ENCODE peak calls at places on chromosomes 12 and 14, in five cellular contexts. T is GM23338, P is HCT116, V is A549, X is GM12878. L is an unnamed sample.

GRCh38 chr14:53840444-53840843 is 116.2 kb downstream of the BMP4 start:
- DNase-seq in X (no peak), V (peak), P (peak), T (no peak), L (no peak)

GRCh38 chr12:6241495-6241894 is 41.3 kb downstream of the CD9 start:
- DNase-seq in X (no peak), T (no peak), P (no peak), V (no peak), L (no peak)

GRCh38 chr12:70338531-70338930 is 27.6 kb upstream of the KCNMB4 start:
- DNase-seq in T (no peak), X (no peak), V (no peak), P (no peak), L (no peak)

GRCh38 chr12:12468575-12468974 is 94.1 kb downstream of the DUSP16 start:
- DNase-seq in T (no peak), P (no peak), V (no peak), X (no peak), L (no peak)

GRCh38 chr12:91138337-91138905 is 27.1 kb upstream of the LUM start:
- DNase-seq in V (no peak), X (no peak), P (no peak), T (peak), L (peak)

GRCh38 chr12:18825138-18825537 is 87.2 kb downstream of the CAPZA3 start:
- DNase-seq in V (no peak), P (no peak), T (no peak), X (no peak), L (no peak)

GRCh38 chr14:80621701-80622100 is 319.8 kb downstream of the CEP128 start:
- DNase-seq in P (peak), X (no peak), T (no peak), V (peak), L (no peak)

GRCh38 chr12:9906888-9907287 is 25.3 kb downstream of the CLEC2A start:
- DNase-seq in V (no peak), X (no peak), P (no peak), T (no peak), L (no peak)

GRCh38 chr12:29320295-29321090 is 60.5 kb downstream of the ERGIC2 start:
- DNase-seq in V (peak), T (no peak), X (no peak), P (no peak), L (no peak)

GRCh38 chr14:61098711-61099110 is 117.7 kb downstream of the SLC38A6 start:
- DNase-seq in V (no peak), X (no peak), P (no peak), T (no peak), L (no peak)

GRCh38 chr12:27822076-27822712 is 42.2 kb upstream of the MANSC4 start:
- DNase-seq in V (peak), P (peak), X (peak), T (no peak), L (no peak)

GRCh38 chr14:99133563-99134332 is 138.2 kb downstream of the BCL11B start:
- DNase-seq in T (peak), X (no peak), V (no peak), P (no peak), L (peak)

GRCh38 chr14:79093542-79093941 is 923.4 kb downstream of the NRXN3 start:
- DNase-seq in T (no peak), P (no peak), X (no peak), V (no peak), L (peak)

GRCh38 chr14:75602527-75602926 is 24.1 kb downstream of the FLVCR2 start:
- DNase-seq in P (no peak), X (no peak), V (no peak), T (no peak), L (no peak)

GRCh38 chr12:112102127-112102526 is 6.5 kb downstream of the NAA25 start:
- DNase-seq in T (no peak), P (no peak), V (no peak), X (no peak), L (no peak)

GRCh38 chr14:80549141-80549540 is 337.8 kb upstream of the DIO2 start:
- DNase-seq in V (no peak), X (no peak), P (no peak), T (no peak), L (no peak)

GRCh38 chr14:48670939-48671338 is 915.2 kb downstream of the RPS29 start:
- DNase-seq in T (no peak), X (no peak), P (no peak), V (no peak), L (no peak)

GRCh38 chr12:40010899-40011774 is 94.7 kb downstream of the SLC2A13 start:
- DNase-seq in P (peak), X (peak), V (peak), T (peak), L (peak)

GRCh38 chr12:132194056-132194455 is 49.8 kb downstream of the NOC4L start:
- DNase-seq in X (no peak), P (peak), T (peak), V (peak), L (no peak)

GRCh38 chr12:111446631-111447570 is 41.2 kb downstream of the SH2B3 start:
- DNase-seq in P (no peak), X (no peak), T (no peak), V (no peak), L (no peak)

GRCh38 chr12:63826002-63826585 is 18.4 kb upstream of the SRGAP1 start:
- DNase-seq in X (no peak), P (peak), T (peak), V (peak), L (peak)

GRCh38 chr12:66195242-66195641 is 6.2 kb downstream of the IRAK3 start:
- DNase-seq in T (no peak), V (no peak), P (no peak), X (no peak), L (no peak)

GRCh38 chr14:69708586-69709169 is 58.3 kb upstream of the SRSF5 start:
- DNase-seq in V (peak), T (peak), P (no peak), X (no peak), L (peak)

GRCh38 chr14:23132970-23133369 is 13.9 kb upstream of the CEBPE start:
- DNase-seq in P (no peak), V (no peak), X (no peak), T (no peak), L (no peak)

GRCh38 chr12:7832059-7832696 is 40.5 kb downstream of the SLC2A14 start:
- DNase-seq in T (peak), P (peak), V (peak), X (no peak), L (peak)

GRCh38 chr14:73233564-73233963 is 3.7 kb upstream of the PAPLN start:
- DNase-seq in T (no peak), X (no peak), P (no peak), V (no peak), L (no peak)

GRCh38 chr12:49287876-49288275 is 7.1 kb upstream of the PRPH start:
- DNase-seq in X (no peak), P (no peak), V (no peak), T (no peak), L (no peak)

GRCh38 chr12:33813536-33813935 is 208.8 kb upstream of the ALG10 start:
- DNase-seq in T (no peak), P (no peak), X (no peak), V (no peak), L (no peak)

GRCh38 chr12:104723895-104724294 is 234.2 kb downstream of the SLC41A2 start:
- DNase-seq in V (no peak), T (no peak), P (no peak), X (no peak), L (no peak)

GRCh38 chr12:18998343-18999270 is 130.9 kb upstream of the PLEKHA5 start:
- DNase-seq in V (peak), X (no peak), T (no peak), P (no peak), L (peak)

GRCh38 chr14:92207928-92208265 is 86.1 kb downstream of the CPSF2 start:
- DNase-seq in T (no peak), P (no peak), X (no peak), V (no peak), L (no peak)
- TF ChIP-seq REST in T (no peak), P (no peak), X (no peak), V (no peak), L (no peak)

GRCh38 chr14:103290494-103290893 is 43.5 kb upstream of the EIF5 start:
- DNase-seq in V (no peak), T (no peak), P (no peak), X (no peak), L (no peak)

GRCh38 chr14:103293465-103293864 is 40.6 kb upstream of the EIF5 start:
- DNase-seq in X (no peak), V (no peak), T (no peak), P (no peak), L (peak)

GRCh38 chr14:103292426-103293374 is 41.3 kb upstream of the EIF5 start:
- DNase-seq in T (peak), V (peak), X (peak), P (peak), L (peak)

GRCh38 chr14:103290056-103290455 is 44.0 kb upstream of the EIF5 start:
- DNase-seq in P (no peak), V (no peak), T (no peak), X (no peak), L (no peak)

GRCh38 chr14:103290961-103291360 is 43.1 kb upstream of the EIF5 start:
- DNase-seq in T (no peak), P (no peak), V (no peak), X (no peak), L (no peak)
- TF ChIP-seq REST in T (no peak), P (no peak), V (no peak), X (no peak), L (no peak)

DNA sequence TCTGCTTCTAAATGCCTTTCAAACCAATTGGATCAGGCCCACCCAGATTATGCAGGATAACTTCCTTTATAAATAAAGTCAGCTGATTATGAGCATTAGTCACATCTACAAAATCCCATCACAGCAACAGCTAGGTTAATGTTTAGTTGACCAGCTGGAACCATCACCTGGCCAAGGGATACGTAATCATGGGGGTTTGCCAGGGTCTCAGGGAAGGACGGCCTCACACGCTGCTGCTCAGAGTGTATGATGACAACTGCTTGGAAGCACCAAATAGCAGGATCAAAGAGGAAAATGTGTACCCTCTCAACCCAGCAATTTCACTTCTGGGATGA is 162.6 kb downstream of the SLC15A4 start:
- DNase-seq in V (no peak), T (no peak), P (no peak), X (no peak), L (no peak)
- TF ChIP-seq REST in V (no peak), T (no peak), P (no peak), X (no peak), L (no peak)

DNA sequence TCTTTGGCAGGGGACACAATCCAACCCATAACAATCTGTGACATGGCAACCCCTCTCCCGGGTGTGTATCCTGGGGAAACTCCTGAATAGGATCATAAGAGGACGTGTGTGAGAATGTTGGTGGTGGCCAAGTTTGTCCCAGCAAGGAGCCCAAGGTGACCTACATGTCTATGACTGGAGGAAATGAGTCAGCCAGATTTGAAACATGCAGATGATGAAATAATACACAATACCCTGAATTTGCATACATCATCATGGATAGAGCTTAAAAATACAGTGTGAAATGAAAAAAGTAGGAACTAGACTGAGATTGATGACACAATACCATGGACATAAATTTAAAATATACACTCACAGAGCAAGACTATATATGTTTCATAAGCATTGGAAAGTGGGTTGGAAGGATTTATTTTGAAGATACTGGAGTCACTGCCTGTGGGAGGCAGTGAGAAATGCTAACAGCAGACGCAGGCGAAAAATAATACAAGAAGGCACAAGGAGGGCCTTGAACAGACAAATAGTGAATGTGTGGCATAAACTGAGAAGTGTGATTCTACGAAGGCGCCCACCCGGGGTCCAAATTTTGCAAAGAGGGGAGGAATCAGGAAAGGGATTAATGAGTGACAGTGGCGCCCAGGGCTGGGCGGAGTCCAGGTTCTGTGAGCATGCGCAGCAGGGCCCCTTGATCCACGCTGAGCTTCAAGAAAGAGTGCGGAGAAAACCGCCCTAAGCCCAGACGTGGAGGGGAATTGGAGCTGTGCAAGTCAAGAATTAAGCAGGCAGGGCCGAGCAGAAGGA is 7.0 kb upstream of the MAP1LC3B2 start:
- DNase-seq in X (no peak), T (no peak), P (peak), V (no peak), L (no peak)
- TF ChIP-seq REST in X (no peak), T (no peak), P (no peak), V (no peak), L (no peak)

DNA sequence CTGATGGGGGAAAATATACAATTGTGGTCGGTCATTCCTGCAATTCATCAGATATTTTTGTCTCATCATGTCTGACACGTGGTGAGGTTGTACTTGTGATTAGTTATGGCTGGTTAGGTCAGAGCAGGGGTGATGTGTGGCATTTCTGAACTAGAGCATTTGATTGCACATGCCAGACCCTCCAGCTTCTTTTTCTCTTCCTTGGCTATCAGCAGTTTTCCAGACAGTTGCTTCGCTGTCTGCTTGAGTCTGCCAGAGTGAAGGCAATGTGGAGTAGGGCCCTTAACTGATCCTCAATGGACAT is 25.9 kb downstream of the TMEM117 start:
- DNase-seq in P (no peak), X (no peak), T (no peak), V (no peak), L (no peak)
- TF ChIP-seq REST in P (no peak), X (no peak), T (no peak), V (no peak), L (no peak)

GRCh38 chr14:95774265-95775160 is 60.6 kb upstream of the TCL1A start:
- DNase-seq in V (peak), X (peak), T (peak), P (peak), L (peak)
- TF ChIP-seq REST in V (no peak), X (no peak), T (no peak), P (no peak), L (no peak)

DNA sequence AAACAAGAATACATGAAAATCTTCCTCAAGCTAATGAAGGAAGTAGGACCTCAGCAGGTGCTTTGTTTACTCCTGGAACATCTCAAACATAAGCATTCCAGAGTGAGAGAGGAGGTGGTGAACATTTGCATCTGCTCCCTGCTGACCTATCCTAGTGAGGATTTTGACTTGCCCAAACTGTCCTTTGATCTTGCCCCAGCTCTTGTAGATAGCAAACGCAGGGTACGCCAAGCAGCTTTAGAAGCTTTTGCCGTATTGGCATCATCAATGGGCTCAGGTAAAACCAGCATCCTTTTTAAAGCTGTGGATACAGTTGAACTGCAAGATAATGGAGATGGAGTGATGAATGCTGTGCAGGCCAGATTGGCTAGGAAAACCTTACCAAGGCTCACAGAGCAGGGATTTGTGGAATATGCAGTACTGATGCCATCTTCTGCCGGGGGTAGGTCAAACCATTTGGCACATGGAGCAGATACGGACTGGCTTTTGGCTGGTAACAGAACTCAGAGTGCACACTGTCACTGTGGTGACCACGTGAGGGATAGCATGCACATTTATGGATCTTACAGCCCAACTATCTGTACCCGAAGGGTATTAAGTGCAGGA is 1.9 kb downstream of the TOGARAM1 start:
- DNase-seq in V (peak), T (peak), X (no peak), P (no peak), L (peak)
- TF ChIP-seq REST in V (no peak), T (no peak), X (no peak), P (no peak), L (no peak)

GRCh38 chr12:304815-305214 is 42.2 kb upstream of the SLC6A13 start:
- DNase-seq in P (no peak), X (no peak), T (no peak), V (no peak), L (no peak)

GRCh38 chr12:308511-308910 is 45.9 kb upstream of the SLC6A13 start:
- DNase-seq in V (no peak), P (no peak), X (no peak), T (no peak), L (no peak)

GRCh38 chr12:307406-307805 is 44.8 kb upstream of the SLC6A13 start:
- DNase-seq in T (no peak), P (no peak), V (no peak), X (no peak), L (no peak)
- TF ChIP-seq REST in T (no peak), P (no peak), V (no peak), X (no peak), L (no peak)

GRCh38 chr12:3380200-3381020 is 110.6 kb upstream of the PRMT8 start:
- DNase-seq in X (no peak), P (no peak), V (no peak), T (no peak), L (no peak)
- TF ChIP-seq REST in X (no peak), P (no peak), V (no peak), T (no peak), L (no peak)

GRCh38 chr14:38618514-38618913 is 362.6 kb upstream of the CLEC14A start:
- DNase-seq in X (no peak), T (peak), V (peak), P (no peak), L (no peak)
- TF ChIP-seq REST in X (no peak), T (no peak), V (no peak), P (no peak), L (no peak)